ENCODE peak calls at places on chromosomes 4 and X, in six cellular contexts. F is GM23338, W is astrocyte, A is osteoblast, O is PC-3, Z is neural progenitor cell. S is an unnamed sample. For H3K4me1, the result is how much of the 10 kb centered on the place peaks cover.

GRCh38 chr4:73620115-73620792 is at the start of gene RASSF6:
- DNase-seq in F (peak), W (peak), A (no peak), O (peak), Z (peak), S (no peak)

GRCh38 chr4:62077406-62077805 is 877.3 kb downstream of the ADGRL3 start:
- DNase-seq in F (peak), W (no peak), A (no peak), O (no peak), Z (no peak), S (no peak)

GRCh38 chr4:38675167-38676121 is 11.4 kb downstream of the KLF3 start:
- DNase-seq in F (peak), W (peak), A (peak), O (peak), Z (peak), S (peak)

GRCh38 chr4:53306729-53307128 is 59.1 kb downstream of the SCFD2 start:
- DNase-seq in F (no peak), W (peak), A (peak), O (peak), Z (no peak), S (peak)

GRCh38 chr4:41212221-41213203 is 1.8 kb downstream of the APBB2 start:
- DNase-seq in F (peak), W (peak), A (peak), O (peak), Z (peak), S (peak)

GRCh38 chr4:15809058-15809457 is 30.9 kb downstream of the CD38 start:
- DNase-seq in F (no peak), W (no peak), A (no peak), O (no peak), Z (no peak), S (no peak)

GRCh38 chr4:117560329-117560728 is 474.0 kb upstream of the NDST3 start:
- DNase-seq in F (peak), W (peak), A (no peak), O (peak), Z (no peak), S (peak)

GRCh38 chrX:630007-630921 is at the start of gene SHOX:
- DNase-seq in F (peak), W (no peak), A (peak), O (no peak), Z (peak), S (no peak)

GRCh38 chrX:68995780-68996551 is 167.1 kb downstream of the EFNB1 start:
- DNase-seq in F (no peak), W (peak), A (no peak), O (no peak), Z (no peak), S (peak)

GRCh38 chr4:152606800-152607577 is 71.1 kb upstream of the FBXW7 start:
- DNase-seq in F (peak), W (no peak), A (no peak), O (peak), Z (peak), S (no peak)

DNA sequence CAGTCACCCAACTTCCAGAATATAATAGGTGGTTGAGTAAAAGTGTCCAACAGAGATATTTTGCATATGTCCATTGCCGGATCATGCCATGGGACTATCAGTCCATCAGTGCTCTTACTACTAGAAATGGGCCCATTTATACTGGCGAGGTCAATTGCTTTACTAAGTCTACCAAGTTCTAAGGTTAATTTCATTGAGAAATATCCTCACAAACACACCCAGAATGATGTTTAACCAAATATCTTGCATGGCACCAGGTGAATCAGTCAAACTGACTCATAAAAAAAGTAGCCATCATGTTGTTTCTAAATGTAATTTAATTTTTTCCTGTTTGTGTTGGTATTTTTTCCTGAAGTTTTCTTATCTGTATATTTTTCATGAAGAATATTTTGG is 1217.0 kb downstream of the RAPGEF2 start:
- DNase-seq in F (no peak), W (no peak), A (no peak), O (peak), Z (no peak), S (no peak)
- H2AFZ ChIP-seq in F (no peak), W (no peak), A (no peak), O (no peak), Z (no peak), S (no peak)

GRCh38 chr4:188171551-188171950 is 32.3 kb downstream of the TRIML1 start:
- DNase-seq in F (no peak), W (no peak), A (peak), O (peak), Z (no peak), S (no peak)

GRCh38 chr4:188178806-188179205 is 39.6 kb downstream of the TRIML1 start:
- DNase-seq in F (no peak), W (no peak), A (no peak), O (no peak), Z (no peak), S (no peak)

GRCh38 chr4:188178276-188178675 is 39.0 kb downstream of the TRIML1 start:
- DNase-seq in F (no peak), W (no peak), A (peak), O (peak), Z (no peak), S (peak)

DNA sequence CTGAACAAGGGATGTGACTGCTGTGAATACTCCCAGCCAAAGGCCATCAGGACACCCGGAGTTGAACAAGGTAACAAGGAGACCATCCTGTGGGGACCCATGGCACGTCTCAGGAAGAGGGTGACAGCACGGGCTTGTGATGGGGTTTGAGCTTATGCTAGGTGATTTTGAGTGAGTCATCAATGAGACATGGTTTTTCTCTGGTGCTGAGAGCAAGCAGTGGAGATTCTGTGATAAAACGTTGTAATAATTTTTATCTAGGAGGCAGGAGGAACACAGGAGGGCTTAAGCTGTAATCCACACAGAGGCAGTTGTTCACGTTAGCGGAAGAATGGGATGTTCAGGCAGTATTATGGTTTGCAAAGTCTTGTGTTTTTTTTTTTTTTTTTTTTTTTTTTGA is 36.0 kb downstream of the TRIML1 start:
- DNase-seq in F (no peak), W (no peak), A (no peak), O (peak), Z (no peak), S (no peak)
- H3K4me2 ChIP-seq in F (no peak), W (no peak), A (no peak), O (no peak), Z (no peak), S (no peak)

DNA sequence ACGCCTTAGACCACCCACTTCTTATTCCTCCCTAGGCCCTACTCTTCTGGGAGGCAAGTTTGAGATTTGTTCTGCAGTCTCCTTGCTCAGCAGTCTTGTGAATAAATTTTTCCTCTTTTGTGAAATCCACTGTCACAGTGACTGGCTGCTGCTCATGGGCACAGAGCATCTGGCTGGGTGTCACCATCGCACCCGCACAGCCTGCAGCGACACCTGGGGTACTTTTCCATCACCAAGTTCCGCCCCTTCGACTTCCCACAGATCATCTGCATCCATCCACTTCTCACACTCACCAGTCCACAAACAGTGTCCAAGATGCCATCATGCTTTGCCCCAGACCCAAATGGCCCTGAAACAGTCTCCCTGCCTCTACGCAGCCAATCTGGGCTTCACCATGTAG is 36.4 kb upstream of the AFAP1 start:
- DNase-seq in F (no peak), W (no peak), A (peak), O (no peak), Z (no peak), S (no peak)
- H3K4me1 ChIP-seq in F (under half), W (under half), A (under half), O (half or more), Z (under half), S (under half)

DNA sequence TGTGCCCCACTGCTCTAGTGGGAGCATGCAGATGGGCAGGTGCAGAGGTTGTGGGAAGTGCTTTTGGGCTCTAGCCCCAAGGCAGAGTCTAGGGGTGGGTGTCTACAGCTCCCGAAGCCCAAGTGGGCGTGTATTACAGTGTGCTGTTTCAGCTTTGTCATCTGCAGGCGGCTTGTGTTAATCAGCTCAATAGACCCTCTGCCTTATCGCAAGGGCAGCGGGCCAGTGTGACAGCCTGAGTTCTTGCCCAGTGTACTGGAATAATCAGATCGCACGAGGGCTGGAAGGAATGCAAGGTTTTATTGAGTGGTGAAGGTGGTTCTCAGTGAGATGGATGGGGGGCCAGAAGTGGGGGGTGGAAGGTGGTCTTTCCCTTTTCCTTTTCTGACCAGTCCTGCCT is 529.4 kb upstream of the AMOT start:
- DNase-seq in F (peak), W (no peak), A (no peak), O (no peak), Z (peak), S (no peak)
- H2AFZ ChIP-seq in F (no peak), W (no peak), A (no peak), O (no peak), Z (no peak), S (no peak)

GRCh38 chrX:4560192-4560591 is 846.7 kb upstream of the PRKX start:
- DNase-seq in F (no peak), W (no peak), A (no peak), O (peak), Z (no peak), S (no peak)
- H3K4me2 ChIP-seq in F (no peak), W (no peak), A (no peak), O (peak), Z (no peak), S (no peak)

GRCh38 chr4:24599275-24599674 is 14.9 kb upstream of the DHX15 start:
- DNase-seq in F (no peak), W (no peak), A (no peak), O (no peak), Z (no peak), S (no peak)
- H3K4me1 ChIP-seq in F (under half), W (under half), A (under half), O (half or more), Z (under half), S (under half)

GRCh38 chr4:83449009-83449408 is 6.6 kb downstream of the HELQ start:
- DNase-seq in F (no peak), W (no peak), A (no peak), O (no peak), Z (no peak), S (no peak)

GRCh38 chr4:83456184-83456501 is 285 bp downstream of the MRPS18C start:
- DNase-seq in F (no peak), W (no peak), A (no peak), O (no peak), Z (no peak), S (no peak)

GRCh38 chr4:83455300-83456183 is at the start of the genes HELQ and MRPS18C:
- DNase-seq in F (peak), W (peak), A (peak), O (peak), Z (peak), S (peak)

GRCh38 chr4:83454626-83455025 is 997 bp downstream of the HELQ start:
- DNase-seq in F (no peak), W (peak), A (no peak), O (no peak), Z (peak), S (peak)
- H2AFZ ChIP-seq in F (no peak), W (no peak), A (peak), O (peak), Z (no peak), S (peak)

DNA sequence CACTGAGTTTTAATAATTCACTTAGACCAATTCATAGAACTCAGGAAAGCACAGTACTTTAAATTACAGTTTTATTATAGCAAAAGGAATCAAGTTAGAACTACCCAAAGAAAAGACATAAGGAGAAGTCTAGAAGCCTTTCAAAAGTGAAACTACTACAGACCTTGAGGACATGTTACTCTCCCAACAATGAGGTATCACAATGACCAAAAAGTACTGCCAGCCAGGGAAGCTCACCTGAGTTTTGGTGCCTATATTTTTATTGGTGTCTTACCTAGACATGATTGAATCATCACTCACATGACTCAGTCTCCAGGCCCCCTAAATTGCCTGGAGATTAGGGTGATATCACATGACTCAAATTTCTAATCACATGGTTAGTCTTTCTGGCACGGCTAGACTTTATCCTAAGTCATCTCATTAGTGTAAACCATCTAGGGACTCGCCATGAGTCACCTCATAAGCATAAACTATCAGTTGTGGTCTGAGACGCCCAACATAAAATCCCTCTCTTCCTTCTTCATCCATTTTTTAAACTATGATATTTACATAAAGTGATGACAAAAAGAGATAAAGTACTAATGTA is 372.3 kb downstream of the TMA16 start:
- DNase-seq in F (no peak), W (peak), A (no peak), O (peak), Z (no peak), S (peak)
- H3K4me2 ChIP-seq in F (no peak), W (peak), A (no peak), O (peak), Z (no peak), S (no peak)

DNA sequence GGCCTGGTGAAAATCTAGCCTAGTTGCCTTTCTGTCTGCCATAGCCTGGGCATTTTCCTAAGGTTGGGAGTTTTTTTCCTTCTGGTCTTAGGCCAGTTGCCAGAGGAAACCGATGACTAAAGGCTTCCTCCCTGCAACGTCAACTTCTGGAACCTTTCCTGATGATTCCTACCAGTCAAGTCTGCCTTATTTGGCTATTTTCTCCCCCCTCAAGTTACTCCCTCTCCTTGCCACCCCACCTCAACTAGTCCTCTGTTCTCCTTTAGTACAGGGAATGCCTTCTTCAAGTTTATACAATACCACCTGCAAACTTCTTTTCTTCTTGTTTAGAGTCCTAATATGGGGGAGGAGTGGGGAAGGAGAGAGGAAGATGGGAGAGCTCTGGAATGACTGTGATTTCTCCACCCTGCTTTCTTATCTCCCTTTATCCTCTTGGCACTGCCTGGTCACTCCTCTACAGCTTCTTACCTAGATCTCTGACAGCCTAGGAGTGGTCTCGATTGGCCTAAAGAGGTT is 10.6 kb downstream of the MSN start:
- DNase-seq in F (no peak), W (peak), A (no peak), O (peak), Z (no peak), S (peak)
- H3K4me1 ChIP-seq in F (under half), W (half or more), A (half or more), O (half or more), Z (under half), S (under half)

DNA sequence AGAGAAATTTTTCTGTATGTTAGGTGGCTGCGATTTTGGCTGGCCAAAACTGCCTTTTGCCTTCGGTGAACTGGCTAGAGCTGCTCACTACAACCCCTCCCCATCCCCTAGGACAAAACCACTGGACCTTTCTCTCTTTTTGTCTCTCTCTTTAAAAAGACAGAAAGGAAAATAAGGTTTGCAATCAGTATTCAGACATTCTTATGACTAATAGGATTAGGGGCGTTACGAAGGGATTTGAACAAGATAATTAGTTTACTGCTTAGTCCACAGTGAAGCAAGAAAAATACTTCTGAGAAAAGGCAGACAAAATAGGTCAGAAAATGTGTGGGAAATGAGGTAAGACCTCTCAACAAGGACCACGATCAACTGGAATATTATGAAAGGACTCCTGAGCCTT is 180.4 kb downstream of the SLIT2 start:
- DNase-seq in F (no peak), W (peak), A (no peak), O (no peak), Z (peak), S (peak)
- H2AFZ ChIP-seq in F (no peak), W (peak), A (peak), O (no peak), Z (no peak), S (peak)

S was measured in fibroblast of lung.